ENCODE peak calls at places on chromosomes 6 and 20, in seven cellular contexts. One of them, this sample, is unnamed.

GRCh38 chr6:113829702-113830058 is 27.5 kb upstream of the MARCKS start:
- DNase-seq in pancreas: no peak
- DNase-seq in iris pigment epithelial cell: peak
- DNase-seq in myocyte: peak
- DNase-seq in HEK293T: no peak
- DNase-seq in T-cell: no peak
- DNase-seq in cardiac septum: no peak
- DNase-seq in this sample: no peak

GRCh38 chr20:46176744-46177378 is 58.7 kb downstream of the CD40 start:
- DNase-seq in pancreas: no peak
- DNase-seq in iris pigment epithelial cell: no peak
- DNase-seq in myocyte: no peak
- DNase-seq in HEK293T: no peak
- DNase-seq in T-cell: no peak
- DNase-seq in cardiac septum: no peak
- DNase-seq in this sample: no peak

GRCh38 chr6:13466304-13467215 is 20.8 kb downstream of the GFOD1 start:
- DNase-seq in pancreas: no peak
- DNase-seq in iris pigment epithelial cell: no peak
- DNase-seq in myocyte: no peak
- DNase-seq in HEK293T: no peak
- DNase-seq in T-cell: no peak
- DNase-seq in cardiac septum: no peak
- DNase-seq in this sample: no peak

GRCh38 chr20:35768731-35769664 is 2.8 kb upstream of the PHF20 start:
- DNase-seq in pancreas: peak
- DNase-seq in iris pigment epithelial cell: peak
- DNase-seq in myocyte: peak
- DNase-seq in HEK293T: peak
- DNase-seq in T-cell: no peak
- DNase-seq in cardiac septum: peak
- DNase-seq in this sample: no peak

GRCh38 chr6:150293423-150294280 is 75.2 kb upstream of the IYD start:
- DNase-seq in pancreas: no peak
- DNase-seq in iris pigment epithelial cell: peak
- DNase-seq in myocyte: peak
- DNase-seq in HEK293T: no peak
- DNase-seq in T-cell: no peak
- DNase-seq in cardiac septum: no peak
- DNase-seq in this sample: no peak

GRCh38 chr6:52125139-52125538 is 37.7 kb upstream of the PKHD1 start:
- DNase-seq in pancreas: peak
- DNase-seq in iris pigment epithelial cell: no peak
- DNase-seq in myocyte: no peak
- DNase-seq in HEK293T: no peak
- DNase-seq in T-cell: no peak
- DNase-seq in cardiac septum: no peak
- DNase-seq in this sample: no peak

GRCh38 chr6:157989541-157990289 is 8.1 kb downstream of the SYNJ2 start:
- DNase-seq in pancreas: peak
- DNase-seq in iris pigment epithelial cell: peak
- DNase-seq in myocyte: peak
- DNase-seq in HEK293T: no peak
- DNase-seq in T-cell: no peak
- DNase-seq in cardiac septum: peak
- DNase-seq in this sample: no peak

GRCh38 chr6:70371454-70372105 is 41.7 kb upstream of the FAM135A start:
- DNase-seq in pancreas: no peak
- DNase-seq in iris pigment epithelial cell: peak
- DNase-seq in myocyte: peak
- DNase-seq in HEK293T: peak
- DNase-seq in T-cell: no peak
- DNase-seq in cardiac septum: no peak
- DNase-seq in this sample: peak

GRCh38 chr6:72245565-72245964 is 359.2 kb downstream of the RIMS1 start:
- DNase-seq in pancreas: no peak
- DNase-seq in iris pigment epithelial cell: peak
- DNase-seq in myocyte: no peak
- DNase-seq in HEK293T: no peak
- DNase-seq in T-cell: no peak
- DNase-seq in cardiac septum: no peak
- DNase-seq in this sample: no peak

GRCh38 chr6:120938876-120939231 is 395.4 kb downstream of the TBC1D32 start:
- DNase-seq in pancreas: no peak
- DNase-seq in iris pigment epithelial cell: no peak
- DNase-seq in myocyte: no peak
- DNase-seq in HEK293T: no peak
- DNase-seq in T-cell: no peak
- DNase-seq in cardiac septum: no peak
- DNase-seq in this sample: no peak

GRCh38 chr20:46438156-46438750 is 31.8 kb upstream of the ELMO2 start:
- DNase-seq in pancreas: no peak
- DNase-seq in iris pigment epithelial cell: peak
- DNase-seq in myocyte: peak
- DNase-seq in HEK293T: peak
- DNase-seq in T-cell: peak
- DNase-seq in cardiac septum: no peak
- DNase-seq in this sample: peak

GRCh38 chr20:41234546-41234945 is 83.0 kb downstream of the ZHX3 start:
- DNase-seq in pancreas: no peak
- DNase-seq in iris pigment epithelial cell: no peak
- DNase-seq in myocyte: peak
- DNase-seq in HEK293T: no peak
- DNase-seq in T-cell: no peak
- DNase-seq in cardiac septum: no peak
- DNase-seq in this sample: no peak

GRCh38 chr6:107491791-107492674 is 2.1 kb downstream of the SOBP start:
- DNase-seq in pancreas: no peak
- DNase-seq in iris pigment epithelial cell: peak
- DNase-seq in myocyte: peak
- DNase-seq in HEK293T: no peak
- DNase-seq in T-cell: no peak
- DNase-seq in cardiac septum: peak
- DNase-seq in this sample: no peak

GRCh38 chr20:48613926-48614325 is 213.9 kb downstream of the PREX1 start:
- DNase-seq in pancreas: no peak
- DNase-seq in iris pigment epithelial cell: no peak
- DNase-seq in myocyte: no peak
- DNase-seq in HEK293T: no peak
- DNase-seq in T-cell: no peak
- DNase-seq in cardiac septum: no peak
- DNase-seq in this sample: no peak

GRCh38 chr6:29516108-29516507 is 28.4 kb upstream of the MAS1L start:
- DNase-seq in pancreas: no peak
- DNase-seq in iris pigment epithelial cell: peak
- DNase-seq in myocyte: peak
- DNase-seq in HEK293T: peak
- DNase-seq in T-cell: peak
- DNase-seq in cardiac septum: no peak
- DNase-seq in this sample: no peak

GRCh38 chr6:160348552-160349441 is 619 bp downstream of the SLC22A3 start:
- DNase-seq in pancreas: no peak
- DNase-seq in iris pigment epithelial cell: peak
- DNase-seq in myocyte: peak
- DNase-seq in HEK293T: no peak
- DNase-seq in T-cell: no peak
- DNase-seq in cardiac septum: no peak
- DNase-seq in this sample: no peak

GRCh38 chr20:4135385-4136077 is 120.2 kb upstream of the RNF24 start:
- DNase-seq in pancreas: peak
- DNase-seq in iris pigment epithelial cell: peak
- DNase-seq in myocyte: peak
- DNase-seq in HEK293T: peak
- DNase-seq in T-cell: no peak
- DNase-seq in cardiac septum: peak
- DNase-seq in this sample: no peak

GRCh38 chr6:105646391-105646867 is 243.5 kb upstream of the PREP start:
- DNase-seq in pancreas: no peak
- DNase-seq in iris pigment epithelial cell: peak
- DNase-seq in myocyte: no peak
- DNase-seq in HEK293T: no peak
- DNase-seq in T-cell: peak
- DNase-seq in cardiac septum: no peak
- DNase-seq in this sample: no peak

GRCh38 chr6:34792605-34793500 is 970 bp downstream of the BLTP3A start:
- DNase-seq in pancreas: peak
- DNase-seq in iris pigment epithelial cell: peak
- DNase-seq in myocyte: peak
- DNase-seq in HEK293T: peak
- DNase-seq in T-cell: no peak
- DNase-seq in cardiac septum: no peak
- DNase-seq in this sample: peak

GRCh38 chr6:1388927-1389790 is at the start of gene FOXF2:
- DNase-seq in pancreas: no peak
- DNase-seq in iris pigment epithelial cell: peak
- DNase-seq in myocyte: no peak
- DNase-seq in HEK293T: peak
- DNase-seq in T-cell: no peak
- DNase-seq in cardiac septum: no peak
- DNase-seq in this sample: no peak

GRCh38 chr6:130885392-130886192 is 58.4 kb downstream of the SMLR1 start:
- DNase-seq in pancreas: peak
- DNase-seq in iris pigment epithelial cell: peak
- DNase-seq in myocyte: peak
- DNase-seq in HEK293T: peak
- DNase-seq in T-cell: peak
- DNase-seq in cardiac septum: no peak
- DNase-seq in this sample: peak

GRCh38 chr6:109484161-109484560 is 1.1 kb upstream of the ZBTB24 start:
- DNase-seq in pancreas: no peak
- DNase-seq in iris pigment epithelial cell: no peak
- DNase-seq in myocyte: peak
- DNase-seq in HEK293T: no peak
- DNase-seq in T-cell: no peak
- DNase-seq in cardiac septum: no peak
- DNase-seq in this sample: no peak

GRCh38 chr6:161242779-161243693 is 30.8 kb downstream of the AGPAT4 start:
- DNase-seq in pancreas: no peak
- DNase-seq in iris pigment epithelial cell: no peak
- DNase-seq in myocyte: no peak
- DNase-seq in HEK293T: no peak
- DNase-seq in T-cell: peak
- DNase-seq in cardiac septum: no peak
- DNase-seq in this sample: peak